ENCODE peak calls at places on chromosomes 11 and 22, in nine cellular contexts. One of them, this sample, is unnamed.
A peak's percentile ranks its signal among the peaks of the same experiment; 100 is the strongest.

GRCh38 chr11:8086001-8086479 is 5.0 kb downstream of the TUB start:
- DNase-seq in stimulated activated CD4-positive, alpha-beta T cell treated with anti-CD3 and anti-CD28 coated beads, Interleukin-4, amount 100 ng/mL, for 48 hours: no peak
- DNase-seq in K562: no peak
- DNase-seq in activated CD4-positive, alpha-beta T cell treated with anti-CD3 and anti-CD28 coated beads for 1 hour: no peak
- DNase-seq in PC-9: no peak
- DNase-seq in activated T-cell treated with anti-CD3 and anti-CD28 coated beads for 24 hours: no peak
- DNase-seq in AG20443: no peak
- DNase-seq in coronary artery: no peak
- DNase-seq in HTR-8/SVneo: no peak
- DNase-seq in this sample: no peak

GRCh38 chr22:41880653-41881052 is 34.2 kb downstream of the SHISA8 start:
- DNase-seq in HTR-8/SVneo: no peak
- DNase-seq in coronary artery: no peak
- DNase-seq in activated T-cell treated with anti-CD3 and anti-CD28 coated beads for 24 hours: no peak
- DNase-seq in PC-9: no peak
- DNase-seq in stimulated activated CD4-positive, alpha-beta T cell treated with anti-CD3 and anti-CD28 coated beads, Interleukin-4, amount 100 ng/mL, for 48 hours: no peak
- DNase-seq in AG20443: no peak
- DNase-seq in K562: no peak
- DNase-seq in activated CD4-positive, alpha-beta T cell treated with anti-CD3 and anti-CD28 coated beads for 1 hour: no peak
- DNase-seq in this sample: no peak

GRCh38 chr11:10590516-10590915 is 22.1 kb upstream of the LYVE1 start:
- DNase-seq in stimulated activated CD4-positive, alpha-beta T cell treated with anti-CD3 and anti-CD28 coated beads, Interleukin-4, amount 100 ng/mL, for 48 hours: no peak
- DNase-seq in PC-9: no peak
- DNase-seq in coronary artery: no peak
- DNase-seq in activated CD4-positive, alpha-beta T cell treated with anti-CD3 and anti-CD28 coated beads for 1 hour: no peak
- DNase-seq in HTR-8/SVneo: no peak
- DNase-seq in activated T-cell treated with anti-CD3 and anti-CD28 coated beads for 24 hours: no peak
- DNase-seq in K562: no peak
- DNase-seq in AG20443: no peak
- DNase-seq in this sample: no peak

GRCh38 chr22:29787371-29787980 is 20.3 kb downstream of the UQCR10 start:
- DNase-seq in activated CD4-positive, alpha-beta T cell treated with anti-CD3 and anti-CD28 coated beads for 1 hour: no peak
- DNase-seq in HTR-8/SVneo: no peak
- DNase-seq in K562: no peak
- DNase-seq in stimulated activated CD4-positive, alpha-beta T cell treated with anti-CD3 and anti-CD28 coated beads, Interleukin-4, amount 100 ng/mL, for 48 hours: no peak
- DNase-seq in AG20443: no peak
- DNase-seq in PC-9: peak; percentile 96
- DNase-seq in coronary artery: no peak
- DNase-seq in activated T-cell treated with anti-CD3 and anti-CD28 coated beads for 24 hours: no peak
- DNase-seq in this sample: no peak

GRCh38 chr11:119375629-119376196 is 5.8 kb downstream of the USP2 start:
- DNase-seq in PC-9: no peak
- DNase-seq in HTR-8/SVneo: no peak
- DNase-seq in coronary artery: no peak
- DNase-seq in activated CD4-positive, alpha-beta T cell treated with anti-CD3 and anti-CD28 coated beads for 1 hour: no peak
- DNase-seq in K562: peak; percentile 56
- DNase-seq in stimulated activated CD4-positive, alpha-beta T cell treated with anti-CD3 and anti-CD28 coated beads, Interleukin-4, amount 100 ng/mL, for 48 hours: no peak
- DNase-seq in activated T-cell treated with anti-CD3 and anti-CD28 coated beads for 24 hours: no peak
- DNase-seq in AG20443: peak; percentile 77
- DNase-seq in this sample: no peak

GRCh38 chr22:48494968-48495750 is 1332.5 kb downstream of the BRD1 start:
- DNase-seq in activated T-cell treated with anti-CD3 and anti-CD28 coated beads for 24 hours: no peak
- DNase-seq in stimulated activated CD4-positive, alpha-beta T cell treated with anti-CD3 and anti-CD28 coated beads, Interleukin-4, amount 100 ng/mL, for 48 hours: no peak
- DNase-seq in activated CD4-positive, alpha-beta T cell treated with anti-CD3 and anti-CD28 coated beads for 1 hour: no peak
- DNase-seq in K562: no peak
- DNase-seq in AG20443: no peak
- DNase-seq in PC-9: peak; percentile 8
- DNase-seq in HTR-8/SVneo: no peak
- DNase-seq in coronary artery: no peak
- DNase-seq in this sample: no peak

GRCh38 chr11:36376888-36377758 is 81.0 kb downstream of the PRR5L start:
- DNase-seq in activated T-cell treated with anti-CD3 and anti-CD28 coated beads for 24 hours: peak; percentile 28
- DNase-seq in coronary artery: no peak
- DNase-seq in activated CD4-positive, alpha-beta T cell treated with anti-CD3 and anti-CD28 coated beads for 1 hour: no peak
- DNase-seq in stimulated activated CD4-positive, alpha-beta T cell treated with anti-CD3 and anti-CD28 coated beads, Interleukin-4, amount 100 ng/mL, for 48 hours: peak; percentile 33
- DNase-seq in AG20443: peak; percentile 88
- DNase-seq in K562: no peak
- DNase-seq in HTR-8/SVneo: peak; percentile 71
- DNase-seq in PC-9: no peak
- DNase-seq in this sample: no peak

GRCh38 chr11:128057786-128058395 is 529.5 kb downstream of the ETS1 start:
- DNase-seq in PC-9: no peak
- DNase-seq in HTR-8/SVneo: no peak
- DNase-seq in AG20443: no peak
- DNase-seq in activated T-cell treated with anti-CD3 and anti-CD28 coated beads for 24 hours: no peak
- DNase-seq in stimulated activated CD4-positive, alpha-beta T cell treated with anti-CD3 and anti-CD28 coated beads, Interleukin-4, amount 100 ng/mL, for 48 hours: no peak
- DNase-seq in coronary artery: no peak
- DNase-seq in activated CD4-positive, alpha-beta T cell treated with anti-CD3 and anti-CD28 coated beads for 1 hour: no peak
- DNase-seq in K562: no peak
- DNase-seq in this sample: no peak

GRCh38 chr22:49765951-49766350 is 61.7 kb downstream of the BRD1 start:
- DNase-seq in stimulated activated CD4-positive, alpha-beta T cell treated with anti-CD3 and anti-CD28 coated beads, Interleukin-4, amount 100 ng/mL, for 48 hours: no peak
- DNase-seq in activated T-cell treated with anti-CD3 and anti-CD28 coated beads for 24 hours: no peak
- DNase-seq in activated CD4-positive, alpha-beta T cell treated with anti-CD3 and anti-CD28 coated beads for 1 hour: peak; percentile 5
- DNase-seq in AG20443: no peak
- DNase-seq in coronary artery: peak; percentile 67
- DNase-seq in PC-9: no peak
- DNase-seq in HTR-8/SVneo: no peak
- DNase-seq in K562: no peak
- DNase-seq in this sample: no peak

This sample was measured in dermis microvascular lymphatic vessel endothelial cell.